ENCODE peak calls at places on chromosome 1, in four cellular contexts. One of them, this sample, is unnamed.

GRCh38 chr1:51518033-51518729 is 885 bp downstream of the EPS15 start:
- DNase-seq in activated CD4-positive, alpha-beta T cell treated with anti-CD3 and anti-CD28 coated beads, Interleukin-2, amount 50 U/mL, for 1 hour: peak; percentile 29
- DNase-seq in tibial artery: peak; percentile 71
- DNase-seq in anterior cingulate cortex: peak; percentile 25
- DNase-seq in this sample: peak; percentile 48

GRCh38 chr1:199978408-199978940 is 49.0 kb upstream of the NR5A2 start:
- DNase-seq in activated CD4-positive, alpha-beta T cell treated with anti-CD3 and anti-CD28 coated beads, Interleukin-2, amount 50 U/mL, for 1 hour: no peak
- DNase-seq in anterior cingulate cortex: no peak
- DNase-seq in tibial artery: no peak
- DNase-seq in this sample: no peak

GRCh38 chr1:207744000-207744534 is 7.8 kb upstream of the CD46 start:
- DNase-seq in tibial artery: no peak
- DNase-seq in anterior cingulate cortex: no peak
- DNase-seq in activated CD4-positive, alpha-beta T cell treated with anti-CD3 and anti-CD28 coated beads, Interleukin-2, amount 50 U/mL, for 1 hour: no peak
- DNase-seq in this sample: no peak

GRCh38 chr1:164713446-164714204 is 154.6 kb downstream of the PBX1 start:
- DNase-seq in tibial artery: no peak
- DNase-seq in anterior cingulate cortex: no peak
- DNase-seq in activated CD4-positive, alpha-beta T cell treated with anti-CD3 and anti-CD28 coated beads, Interleukin-2, amount 50 U/mL, for 1 hour: no peak
- DNase-seq in this sample: no peak

GRCh38 chr1:75614455-75615379 is 3.8 kb upstream of the SLC44A5 start:
- DNase-seq in tibial artery: no peak
- DNase-seq in anterior cingulate cortex: no peak
- DNase-seq in activated CD4-positive, alpha-beta T cell treated with anti-CD3 and anti-CD28 coated beads, Interleukin-2, amount 50 U/mL, for 1 hour: no peak
- DNase-seq in this sample: peak; percentile 30

GRCh38 chr1:33367488-33368405 is 46.8 kb upstream of the A3GALT2 start:
- DNase-seq in tibial artery: peak; percentile 91
- DNase-seq in anterior cingulate cortex: peak; percentile 90
- DNase-seq in activated CD4-positive, alpha-beta T cell treated with anti-CD3 and anti-CD28 coated beads, Interleukin-2, amount 50 U/mL, for 1 hour: peak; percentile 89
- DNase-seq in this sample: peak; percentile 83

GRCh38 chr1:94095112-94095637 is 25.8 kb downstream of the ABCA4 start:
- DNase-seq in tibial artery: peak; percentile 90
- DNase-seq in anterior cingulate cortex: no peak
- DNase-seq in activated CD4-positive, alpha-beta T cell treated with anti-CD3 and anti-CD28 coated beads, Interleukin-2, amount 50 U/mL, for 1 hour: no peak
- DNase-seq in this sample: peak; percentile 40

GRCh38 chr1:48109390-48110009 is 112.3 kb upstream of the TRABD2B start:
- DNase-seq in tibial artery: no peak
- DNase-seq in anterior cingulate cortex: no peak
- DNase-seq in activated CD4-positive, alpha-beta T cell treated with anti-CD3 and anti-CD28 coated beads, Interleukin-2, amount 50 U/mL, for 1 hour: no peak
- DNase-seq in this sample: peak; percentile 41

GRCh38 chr1:151009674-151010345 is 1.6 kb downstream of the PRUNE1 start:
- DNase-seq in anterior cingulate cortex: no peak
- DNase-seq in tibial artery: no peak
- DNase-seq in activated CD4-positive, alpha-beta T cell treated with anti-CD3 and anti-CD28 coated beads, Interleukin-2, amount 50 U/mL, for 1 hour: no peak
- DNase-seq in this sample: no peak

GRCh38 chr1:195740862-195741261 is 867.4 kb downstream of the KCNT2 start:
- DNase-seq in tibial artery: no peak
- DNase-seq in anterior cingulate cortex: no peak
- DNase-seq in activated CD4-positive, alpha-beta T cell treated with anti-CD3 and anti-CD28 coated beads, Interleukin-2, amount 50 U/mL, for 1 hour: no peak
- DNase-seq in this sample: no peak

GRCh38 chr1:161196521-161197451 is 2.1 kb downstream of the ADAMTS4 start:
- DNase-seq in anterior cingulate cortex: no peak
- DNase-seq in tibial artery: peak; percentile 40
- DNase-seq in activated CD4-positive, alpha-beta T cell treated with anti-CD3 and anti-CD28 coated beads, Interleukin-2, amount 50 U/mL, for 1 hour: no peak
- DNase-seq in this sample: no peak

GRCh38 chr1:175363046-175363445 is 170.5 kb upstream of the KIAA0040 start:
- DNase-seq in activated CD4-positive, alpha-beta T cell treated with anti-CD3 and anti-CD28 coated beads, Interleukin-2, amount 50 U/mL, for 1 hour: no peak
- DNase-seq in anterior cingulate cortex: no peak
- DNase-seq in tibial artery: no peak
- DNase-seq in this sample: no peak

GRCh38 chr1:173062156-173062938 is 11.6 kb upstream of the TNFSF18 start:
- DNase-seq in tibial artery: no peak
- DNase-seq in anterior cingulate cortex: no peak
- DNase-seq in activated CD4-positive, alpha-beta T cell treated with anti-CD3 and anti-CD28 coated beads, Interleukin-2, amount 50 U/mL, for 1 hour: no peak
- DNase-seq in this sample: no peak

GRCh38 chr1:188027613-188028012 is 1198.9 kb downstream of the PLA2G4A start:
- DNase-seq in anterior cingulate cortex: no peak
- DNase-seq in activated CD4-positive, alpha-beta T cell treated with anti-CD3 and anti-CD28 coated beads, Interleukin-2, amount 50 U/mL, for 1 hour: no peak
- DNase-seq in tibial artery: no peak
- DNase-seq in this sample: no peak

GRCh38 chr1:205976036-205976435 is 27.2 kb downstream of the RAB7B start:
- DNase-seq in tibial artery: no peak
- DNase-seq in activated CD4-positive, alpha-beta T cell treated with anti-CD3 and anti-CD28 coated beads, Interleukin-2, amount 50 U/mL, for 1 hour: no peak
- DNase-seq in anterior cingulate cortex: no peak
- DNase-seq in this sample: no peak

GRCh38 chr1:154342836-154343472 is 17.6 kb downstream of the ATP8B2 start:
- DNase-seq in tibial artery: no peak
- DNase-seq in activated CD4-positive, alpha-beta T cell treated with anti-CD3 and anti-CD28 coated beads, Interleukin-2, amount 50 U/mL, for 1 hour: peak; percentile 69
- DNase-seq in anterior cingulate cortex: no peak
- DNase-seq in this sample: no peak

GRCh38 chr1:206114692-206115430 is 2.3 kb downstream of the AVPR1B start:
- DNase-seq in activated CD4-positive, alpha-beta T cell treated with anti-CD3 and anti-CD28 coated beads, Interleukin-2, amount 50 U/mL, for 1 hour: no peak
- DNase-seq in tibial artery: no peak
- DNase-seq in anterior cingulate cortex: no peak
- DNase-seq in this sample: no peak

GRCh38 chr1:18619467-18619835 is 11.2 kb upstream of the PAX7 start:
- DNase-seq in tibial artery: no peak
- DNase-seq in activated CD4-positive, alpha-beta T cell treated with anti-CD3 and anti-CD28 coated beads, Interleukin-2, amount 50 U/mL, for 1 hour: no peak
- DNase-seq in anterior cingulate cortex: no peak
- DNase-seq in this sample: no peak

GRCh38 chr1:29574871-29575270 is 338.5 kb downstream of the PTPRU start:
- DNase-seq in activated CD4-positive, alpha-beta T cell treated with anti-CD3 and anti-CD28 coated beads, Interleukin-2, amount 50 U/mL, for 1 hour: no peak
- DNase-seq in anterior cingulate cortex: no peak
- DNase-seq in tibial artery: peak; percentile 15
- DNase-seq in this sample: no peak

GRCh38 chr1:193417420-193417819 is 231.0 kb upstream of the B3GALT2 start:
- DNase-seq in activated CD4-positive, alpha-beta T cell treated with anti-CD3 and anti-CD28 coated beads, Interleukin-2, amount 50 U/mL, for 1 hour: peak; percentile 14
- DNase-seq in anterior cingulate cortex: no peak
- DNase-seq in tibial artery: no peak
- DNase-seq in this sample: no peak

GRCh38 chr1:156801409-156802121 is 15.1 kb downstream of the SH2D2A start:
- DNase-seq in tibial artery: no peak
- DNase-seq in activated CD4-positive, alpha-beta T cell treated with anti-CD3 and anti-CD28 coated beads, Interleukin-2, amount 50 U/mL, for 1 hour: no peak
- DNase-seq in anterior cingulate cortex: no peak
- DNase-seq in this sample: no peak

GRCh38 chr1:27163093-27163492 is 8.2 kb upstream of the SLC9A1 start:
- DNase-seq in tibial artery: no peak
- DNase-seq in anterior cingulate cortex: no peak
- DNase-seq in activated CD4-positive, alpha-beta T cell treated with anti-CD3 and anti-CD28 coated beads, Interleukin-2, amount 50 U/mL, for 1 hour: no peak
- DNase-seq in this sample: no peak

GRCh38 chr1:200153277-200154055 is 126.0 kb downstream of the NR5A2 start:
- DNase-seq in anterior cingulate cortex: no peak
- DNase-seq in activated CD4-positive, alpha-beta T cell treated with anti-CD3 and anti-CD28 coated beads, Interleukin-2, amount 50 U/mL, for 1 hour: peak; percentile 22
- DNase-seq in tibial artery: no peak
- DNase-seq in this sample: no peak

GRCh38 chr1:23372481-23372880 is 2.8 kb upstream of the ZNF436 start:
- DNase-seq in anterior cingulate cortex: no peak
- DNase-seq in tibial artery: no peak
- DNase-seq in activated CD4-positive, alpha-beta T cell treated with anti-CD3 and anti-CD28 coated beads, Interleukin-2, amount 50 U/mL, for 1 hour: no peak
- DNase-seq in this sample: no peak

GRCh38 chr1:23421752-23422312 is 2.7 kb downstream of the TCEA3 start:
- DNase-seq in anterior cingulate cortex: no peak
- DNase-seq in activated CD4-positive, alpha-beta T cell treated with anti-CD3 and anti-CD28 coated beads, Interleukin-2, amount 50 U/mL, for 1 hour: no peak
- DNase-seq in tibial artery: no peak
- DNase-seq in this sample: no peak

GRCh38 chr1:3350441-3351261 is 103.8 kb upstream of the ARHGEF16 start:
- DNase-seq in anterior cingulate cortex: peak; percentile 57
- DNase-seq in tibial artery: peak; percentile 95
- DNase-seq in activated CD4-positive, alpha-beta T cell treated with anti-CD3 and anti-CD28 coated beads, Interleukin-2, amount 50 U/mL, for 1 hour: no peak
- DNase-seq in this sample: peak; percentile 87

GRCh38 chr1:230632273-230632873 is 9.9 kb upstream of the COG2 start:
- DNase-seq in activated CD4-positive, alpha-beta T cell treated with anti-CD3 and anti-CD28 coated beads, Interleukin-2, amount 50 U/mL, for 1 hour: no peak
- DNase-seq in tibial artery: no peak
- DNase-seq in anterior cingulate cortex: no peak
- DNase-seq in this sample: peak; percentile 31